ENCODE peak calls at places on chromosomes 7 and 10, in seven cellular contexts. J is uterus, B is IMR-90, E is HCT116, Q is sigmoid colon, P is breast epithelium, A is H1. D is an unnamed sample. For H3K4me1, the result is how much of the 10 kb centered on the place peaks cover.

GRCh38 chr7:74561898-74562613 is 95.5 kb upstream of the GTF2I start:
- DNase-seq in P (no peak), J (no peak), B (no peak), Q (no peak), E (no peak), A (no peak), D (no peak)

GRCh38 chr7:135160098-135160857 is 10.2 kb downstream of the CYREN start:
- DNase-seq in B (peak), J (no peak), P (no peak), E (no peak), Q (no peak), A (no peak), D (no peak)

GRCh38 chr10:92238586-92239098 is 52.2 kb downstream of the CPEB3 start:
- DNase-seq in P (peak), A (no peak), J (peak), B (peak), Q (peak), E (no peak), D (peak)

GRCh38 chr10:18607503-18607902 is 43.9 kb downstream of the NSUN6 start:
- DNase-seq in P (no peak), A (no peak), E (peak), Q (peak), J (peak), B (peak), D (no peak)

GRCh38 chr10:59561397-59562121 is 148.1 kb downstream of the SLC16A9 start:
- DNase-seq in J (no peak), A (no peak), P (no peak), B (peak), Q (no peak), E (no peak), D (no peak)

GRCh38 chr7:39089194-39089593 is 111.5 kb downstream of the POU6F2 start:
- DNase-seq in J (no peak), E (no peak), Q (no peak), A (no peak), B (no peak), P (no peak), D (no peak)

GRCh38 chr10:116590590-116591444 is at the start of gene PNLIPRP1:
- DNase-seq in Q (no peak), E (no peak), P (no peak), A (no peak), B (no peak), J (no peak), D (no peak)

GRCh38 chr7:46244752-46245151 is 323.7 kb upstream of the IGFBP3 start:
- DNase-seq in A (no peak), Q (no peak), E (no peak), P (no peak), B (peak), J (no peak), D (no peak)

GRCh38 chr7:42770106-42770505 is 141.8 kb downstream of the C7orf25 start:
- DNase-seq in J (no peak), Q (no peak), A (no peak), P (no peak), E (no peak), B (no peak), D (no peak)

GRCh38 chr7:149823191-149823630 is 15.0 kb upstream of the ZNF862 start:
- DNase-seq in A (no peak), J (no peak), Q (no peak), P (no peak), E (no peak), B (no peak), D (no peak)

GRCh38 chr7:112529486-112529885 is 48.7 kb downstream of the LSMEM1 start:
- DNase-seq in A (no peak), P (no peak), J (no peak), B (no peak), Q (no peak), E (no peak), D (no peak)

GRCh38 chr10:110684800-110685446 is 40.8 kb downstream of the RBM20 start:
- DNase-seq in J (no peak), A (no peak), E (no peak), P (no peak), B (peak), Q (no peak), D (no peak)

GRCh38 chr10:86899670-86900276 is 57.6 kb downstream of the MMRN2 start:
- DNase-seq in E (peak), B (peak), A (no peak), Q (peak), J (peak), P (peak), D (no peak)

GRCh38 chr7:130917669-130918128 is 183.7 kb upstream of the KLF14 start:
- DNase-seq in J (no peak), P (no peak), B (peak), E (no peak), Q (no peak), A (no peak), D (no peak)

GRCh38 chr10:71461917-71462641 is 65.4 kb downstream of the CDH23 start:
- DNase-seq in P (no peak), J (no peak), Q (no peak), E (no peak), B (no peak), A (no peak), D (no peak)

GRCh38 chr7:129308047-129308446 is 83.2 kb downstream of the AHCYL2 start:
- DNase-seq in B (peak), J (no peak), E (no peak), Q (no peak), A (no peak), P (no peak), D (no peak)

GRCh38 chr7:122588621-122589020 is 110.3 kb downstream of the RNF133 start:
- DNase-seq in J (no peak), E (no peak), P (no peak), B (no peak), Q (no peak), A (no peak), D (no peak)

GRCh38 chr7:67426654-67427053 is 430.0 kb downstream of the TYW1 start:
- DNase-seq in Q (no peak), P (no peak), J (no peak), B (no peak), A (no peak), E (no peak), D (no peak)

GRCh38 chr7:112137141-112138101 is 68.8 kb downstream of the DOCK4 start:
- DNase-seq in E (no peak), P (no peak), B (no peak), J (no peak), Q (no peak), A (no peak), D (no peak)

GRCh38 chr7:100088621-100089457 is at the start of gene COPS6:
- DNase-seq in B (peak), A (peak), E (no peak), Q (peak), P (peak), J (peak), D (no peak)

GRCh38 chr10:109992485-109992884 is 15.3 kb upstream of the ADD3 start:
- DNase-seq in B (peak), A (no peak), J (no peak), Q (no peak), P (no peak), E (no peak), D (no peak)

GRCh38 chr7:47833211-47833610 is 115.1 kb downstream of the PKD1L1 start:
- DNase-seq in Q (no peak), J (no peak), B (no peak), E (no peak), P (no peak), A (peak), D (no peak)

GRCh38 chr7:135200824-135201331 is 10.4 kb downstream of the WDR91 start:
- DNase-seq in P (no peak), Q (no peak), B (no peak), J (no peak), E (no peak), A (no peak), D (peak)

GRCh38 chr10:70312972-70313371 is 29.2 kb upstream of the NPFFR1 start:
- DNase-seq in J (no peak), A (no peak), P (no peak), E (no peak), B (peak), Q (no peak), D (no peak)

GRCh38 chr7:139115104-139115503 is 5.6 kb upstream of the ZC3HAV1 start:
- DNase-seq in J (no peak), B (no peak), E (no peak), P (no peak), A (no peak), Q (no peak), D (peak)

GRCh38 chr7:46832136-46832535 is 749.8 kb downstream of the TNS3 start:
- DNase-seq in P (no peak), B (no peak), J (no peak), Q (no peak), E (no peak), A (no peak), D (no peak)

GRCh38 chr7:12494354-12495024 is 76.0 kb upstream of the SCIN start:
- DNase-seq in P (no peak), J (no peak), Q (no peak), E (no peak), A (no peak), B (no peak), D (no peak)
- TF ChIP-seq CTCF in P (no peak), J (no peak), Q (no peak), E (peak), A (peak), B (no peak), D (no peak)

DNA sequence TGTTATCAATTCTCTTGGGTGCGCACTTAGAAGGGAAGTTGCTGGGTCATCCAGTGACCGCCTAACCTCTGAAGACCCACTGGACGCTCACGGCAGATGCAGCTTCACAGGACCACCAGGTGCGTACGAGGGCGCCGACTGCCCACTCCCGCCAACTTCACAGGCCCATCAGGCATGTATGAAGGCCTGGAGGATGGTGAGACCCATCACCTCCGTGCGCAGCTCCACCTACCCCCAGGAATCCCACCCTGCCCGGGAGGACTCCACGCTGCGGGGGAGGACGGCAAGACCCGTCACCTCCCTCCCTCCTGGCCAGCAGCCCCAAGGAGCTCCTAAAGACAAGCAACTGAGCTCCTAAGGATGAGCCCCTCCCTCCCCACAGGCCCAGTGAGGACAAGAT is 146.9 kb downstream of the MAD1L1 start:
- DNase-seq in P (no peak), A (no peak), J (no peak), E (no peak), Q (no peak), B (no peak), D (no peak)
- H3K4me1 ChIP-seq in P (under half), A (under half), J (under half), E (under half), Q (under half), B (under half), D (under half)

DNA sequence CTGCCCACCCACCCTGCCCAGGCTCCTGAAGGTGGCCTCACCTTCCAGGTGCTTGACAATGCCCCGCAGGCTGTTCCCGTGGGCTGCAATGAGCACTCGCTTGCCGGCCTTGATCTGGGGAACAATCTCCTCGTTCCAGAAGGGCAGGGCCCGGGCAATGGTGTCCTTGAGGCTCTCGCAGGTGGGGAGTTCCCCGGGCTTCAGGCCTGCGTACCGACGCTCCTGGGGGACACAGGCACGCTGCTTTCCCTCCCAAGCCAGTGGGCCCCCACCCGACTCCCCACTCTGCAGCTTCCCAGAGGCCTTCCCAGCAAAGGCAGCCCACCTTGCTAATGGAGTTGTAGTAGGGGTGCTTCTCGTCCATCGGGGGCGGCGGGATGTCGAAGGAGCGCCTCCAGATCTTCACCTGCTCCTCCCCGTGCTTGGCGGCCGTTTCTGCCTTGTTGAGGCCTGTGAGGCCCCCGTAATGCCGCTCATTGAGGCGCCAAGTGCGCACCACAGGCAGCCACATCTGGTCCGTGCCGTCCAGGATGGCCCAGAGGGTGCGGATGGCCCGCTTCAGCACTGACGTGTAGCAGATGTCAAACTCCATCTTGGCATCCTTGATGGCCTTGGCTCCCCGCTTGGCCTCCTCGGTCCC is 456 bp downstream of the PGAM2 start:
- DNase-seq in E (no peak), P (peak), Q (peak), B (no peak), A (no peak), J (no peak), D (no peak)
- TF ChIP-seq POLR2A in E (no peak), P (no peak), Q (no peak), B (no peak), A (no peak), J (no peak), D (no peak)

DNA sequence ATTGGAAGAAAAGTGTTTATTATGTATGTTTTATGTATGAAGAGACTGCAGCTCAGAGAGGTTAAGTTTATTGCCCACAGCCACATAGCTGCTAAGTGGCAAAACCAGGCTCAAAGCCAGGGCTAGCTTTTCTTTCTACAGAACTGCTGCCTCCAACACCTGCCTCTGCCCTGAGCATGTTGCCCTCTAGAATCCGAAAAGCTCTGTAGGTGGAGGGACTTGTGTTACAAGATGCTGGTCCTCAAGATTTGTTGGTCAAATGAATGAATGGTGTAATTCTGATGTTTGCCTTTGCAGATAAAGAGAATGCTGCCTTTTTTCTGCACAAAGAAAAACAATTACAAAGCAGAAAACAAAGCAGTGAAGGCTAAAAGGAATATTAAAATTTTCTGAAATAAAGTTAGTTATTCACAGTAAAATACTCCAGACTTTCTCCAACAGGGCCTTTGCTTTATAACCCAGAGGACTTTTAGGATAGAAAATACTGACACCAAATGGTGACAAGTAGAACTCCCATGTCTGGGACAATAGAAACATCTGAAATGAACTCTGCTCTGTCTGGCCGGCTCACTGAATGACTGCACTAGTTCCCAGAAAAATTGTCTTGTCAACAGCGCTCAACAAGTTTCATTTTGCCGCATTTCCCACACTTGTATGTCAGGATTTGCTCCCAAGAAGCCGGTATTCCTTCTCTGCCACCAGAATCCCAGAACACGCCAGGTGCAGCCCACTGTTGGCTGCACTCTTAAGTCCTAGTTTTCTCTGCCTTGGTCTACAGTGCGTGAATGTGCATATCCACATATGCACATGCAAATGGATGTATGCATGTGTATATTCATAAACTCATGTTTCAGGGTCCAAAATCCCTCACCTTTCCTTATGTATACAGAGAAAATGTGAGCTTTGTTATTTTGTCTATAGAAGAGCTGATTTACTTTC is 11.0 kb upstream of the DNTT start:
- DNase-seq in Q (no peak), J (no peak), E (peak), B (peak), P (no peak), A (no peak), D (peak)
- TF ChIP-seq CTCF in Q (no peak), J (peak), E (peak), B (peak), P (peak), A (peak), D (no peak)

DNA sequence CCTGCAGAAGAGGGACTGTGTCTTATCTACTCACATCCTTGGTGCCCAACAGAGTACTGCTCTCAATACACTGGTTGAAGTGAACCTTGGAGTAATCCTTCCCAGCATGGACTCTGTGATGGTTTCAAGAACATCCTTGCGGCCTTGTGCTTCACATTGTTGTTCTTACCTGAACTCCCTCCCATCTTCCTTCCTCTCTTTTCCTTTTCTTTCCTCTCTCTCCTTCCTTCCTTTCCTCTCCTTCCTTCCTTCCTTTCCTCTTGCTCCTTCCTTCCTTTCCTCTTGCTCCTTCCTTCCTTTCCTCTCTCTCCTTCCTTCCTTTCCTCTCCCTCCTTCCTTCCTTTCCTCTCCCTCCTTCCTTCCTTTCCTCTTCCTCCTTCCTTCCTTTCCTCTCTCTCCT is 26.3 kb downstream of the LAMB1 start:
- DNase-seq in Q (no peak), P (no peak), E (no peak), A (no peak), B (no peak), J (no peak), D (no peak)
- H3K4me1 ChIP-seq in Q (under half), P (under half), E (under half), A (under half), B (under half), J (under half), D (under half)

GRCh38 chr10:89416465-89416864 is 2.1 kb downstream of the IFIT5 start:
- DNase-seq in E (no peak), J (no peak), A (no peak), P (no peak), Q (no peak), B (no peak), D (no peak)

GRCh38 chr10:89413398-89413912 is 913 bp upstream of the IFIT5 start:
- DNase-seq in B (no peak), P (no peak), A (no peak), Q (no peak), J (no peak), E (no peak), D (no peak)

GRCh38 chr10:89419548-89419947 is 5.2 kb downstream of the IFIT5 start:
- DNase-seq in B (peak), A (no peak), J (no peak), Q (no peak), E (no peak), P (no peak), D (no peak)

GRCh38 chr10:89414879-89415821 is 782 bp downstream of the IFIT5 start:
- DNase-seq in P (peak), E (no peak), B (peak), Q (peak), J (peak), A (peak), D (no peak)

GRCh38 chr10:89414146-89414878 is at the start of gene IFIT5:
- DNase-seq in Q (peak), P (peak), J (peak), A (no peak), B (peak), E (no peak), D (no peak)
- TF ChIP-seq POLR2A in Q (peak), P (peak), J (peak), A (peak), B (no peak), E (peak), D (no peak)

GRCh38 chr7:148611692-148612091 is 21.1 kb downstream of the C7orf33 start:
- DNase-seq in J (no peak), E (no peak), B (no peak), A (peak), Q (no peak), P (no peak), D (no peak)
- TF ChIP-seq CTCF in J (no peak), E (peak), B (no peak), A (peak), Q (no peak), P (no peak), D (no peak)

GRCh38 chr10:44311563-44311905 is 73.4 kb downstream of the CXCL12 start:
- DNase-seq in B (no peak), E (no peak), Q (no peak), P (no peak), A (no peak), J (no peak), D (no peak)
- H3K4me1 ChIP-seq in B (under half), E (under half), Q (under half), P (under half), A (under half), J (under half), D (under half)

D was measured in vagina.